ENCODE peak calls at places on chromosomes 5 and 9, in eight cellular contexts. P is neural progenitor cell; S is HuH-7; X is non-pigmented ciliary epithelial cell; R is tibial nerve; Y is activated CD4-positive, CD25-positive, alpha-beta regulatory T cell treated with anti-CD3 and anti-CD28 coated beads, Interleukin-2, amount 50 U/mL, for 72 hours; I is left colon; M is Right ventricle myocardium superior. L is an unnamed sample.

GRCh38 chr5:154541553-154541952 is 63.5 kb upstream of the HAND1 start:
- DNase-seq in P (no peak), S (no peak), X (no peak), R (no peak), Y (no peak), I (no peak), M (no peak), L (no peak)

GRCh38 chr9:6598249-6598725 is 47.2 kb downstream of the GLDC start:
- DNase-seq in P (no peak), S (no peak), X (no peak), R (no peak), Y (no peak), I (no peak), M (no peak), L (no peak)

GRCh38 chr5:75656311-75657003 is 45.2 kb downstream of the ANKDD1B start:
- DNase-seq in P (no peak), S (no peak), X (no peak), R (no peak), Y (no peak), I (no peak), M (peak; percentile 45), L (no peak)

GRCh38 chr5:134435525-134435924 is 23.8 kb upstream of the CDKN2AIPNL start:
- DNase-seq in P (no peak), S (no peak), X (no peak), R (no peak), Y (no peak), I (no peak), M (no peak), L (no peak)

GRCh38 chr9:6247266-6247665 is 31.7 kb downstream of the IL33 start:
- DNase-seq in P (no peak), S (no peak), X (no peak), R (no peak), Y (no peak), I (no peak), M (no peak), L (no peak)

GRCh38 chr5:7878381-7878873 is 9.5 kb downstream of the MTRR start:
- DNase-seq in P (no peak), S (no peak), X (no peak), R (no peak), Y (no peak), I (no peak), M (no peak), L (no peak)

GRCh38 chr5:59152701-59153245 is 569.9 kb downstream of the RAB3C start:
- DNase-seq in P (no peak), S (no peak), X (no peak), R (no peak), Y (no peak), I (no peak), M (no peak), L (no peak)

GRCh38 chr5:74272019-74272775 is 368.3 kb downstream of the ENC1 start:
- DNase-seq in P (no peak), S (no peak), X (peak; percentile 40), R (no peak), Y (no peak), I (no peak), M (no peak), L (no peak)

GRCh38 chr5:179765400-179765799 is 28.4 kb upstream of the LTC4S start:
- DNase-seq in P (no peak), S (no peak), X (peak; percentile 69), R (peak; percentile 15), Y (no peak), I (no peak), M (peak; percentile 69), L (no peak)

GRCh38 chr5:111494350-111494999 is 17.9 kb downstream of the STARD4 start:
- DNase-seq in P (no peak), S (no peak), X (no peak), R (no peak), Y (no peak), I (no peak), M (no peak), L (no peak)

GRCh38 chr9:8733096-8733954 is 933.7 kb upstream of the DMAC1 start:
- DNase-seq in P (peak; percentile 94), S (no peak), X (no peak), R (no peak), Y (no peak), I (no peak), M (peak; percentile 68), L (no peak)

GRCh38 chr5:179730356-179730755 is 2.3 kb upstream of the MAML1 start:
- DNase-seq in P (no peak), S (no peak), X (no peak), R (no peak), Y (no peak), I (no peak), M (no peak), L (no peak)

GRCh38 chr5:110517396-110517795 is 209.1 kb downstream of the TMEM232 start:
- DNase-seq in P (peak; percentile 64), S (no peak), X (no peak), R (no peak), Y (no peak), I (no peak), M (no peak), L (no peak)

GRCh38 chr9:88533951-88534455 is 975 bp upstream of the NXNL2 start:
- DNase-seq in P (peak; percentile 38), S (no peak), X (no peak), R (no peak), Y (no peak), I (peak; percentile 20), M (peak; percentile 49), L (no peak)

GRCh38 chr5:9239071-9239470 is 306.8 kb downstream of the SEMA5A start:
- DNase-seq in P (no peak), S (no peak), X (no peak), R (no peak), Y (no peak), I (no peak), M (no peak), L (no peak)

GRCh38 chr9:95552814-95553546 is 36.2 kb upstream of the PTCH1 start:
- DNase-seq in P (peak; percentile 62), S (no peak), X (no peak), R (peak; percentile 46), Y (no peak), I (no peak), M (peak; percentile 71), L (no peak)

GRCh38 chr5:9156282-9156681 is 389.6 kb downstream of the SEMA5A start:
- DNase-seq in P (peak; percentile 74), S (peak; percentile 1), X (no peak), R (no peak), Y (no peak), I (peak; percentile 14), M (no peak), L (no peak)

GRCh38 chr9:33676746-33677505 is 118.4 kb upstream of the PRSS3 start:
- DNase-seq in P (peak; percentile 76), S (peak; percentile 12), X (no peak), R (no peak), Y (peak; percentile 32), I (peak; percentile 22), M (peak; percentile 44), L (no peak)

GRCh38 chr9:38119570-38119969 is 50.5 kb upstream of the SHB start:
- DNase-seq in P (no peak), S (no peak), X (no peak), R (no peak), Y (no peak), I (no peak), M (no peak), L (no peak)

GRCh38 chr5:145072880-145073279 is 762.3 kb downstream of the PRELID2 start:
- DNase-seq in P (peak; percentile 74), S (no peak), X (no peak), R (no peak), Y (no peak), I (no peak), M (no peak), L (no peak)

GRCh38 chr9:89622933-89623861 is 18.4 kb downstream of the GADD45G start:
- DNase-seq in P (peak; percentile 52), S (no peak), X (no peak), R (no peak), Y (no peak), I (no peak), M (peak; percentile 67), L (no peak)

GRCh38 chr9:80146466-80146865 is 574.7 kb downstream of the TLE4 start:
- DNase-seq in P (peak; percentile 35), S (no peak), X (no peak), R (no peak), Y (no peak), I (no peak), M (no peak), L (no peak)

GRCh38 chr5:135232958-135233357 is 166.1 kb downstream of the MACROH2A1 start:
- DNase-seq in P (no peak), S (no peak), X (no peak), R (no peak), Y (no peak), I (no peak), M (no peak), L (no peak)

GRCh38 chr9:128215491-128216404 is 12.6 kb downstream of the DNM1 start:
- DNase-seq in P (no peak), S (no peak), X (peak; percentile 22), R (no peak), Y (no peak), I (no peak), M (no peak), L (no peak)

GRCh38 chr5:111072949-111073682 is 1.6 kb downstream of the TSLP start:
- DNase-seq in P (peak; percentile 74), S (peak; percentile 18), X (no peak), R (no peak), Y (peak; percentile 46), I (peak; percentile 57), M (peak; percentile 81), L (no peak)

GRCh38 chr5:120464627-120465280 is 654 bp downstream of the PRR16 start:
- DNase-seq in P (peak; percentile 41), S (peak; percentile 22), X (no peak), R (no peak), Y (no peak), I (peak; percentile 12), M (peak; percentile 67), L (no peak)

GRCh38 chr9:133613396-133613795 is 4.2 kb upstream of the FAM163B start:
- DNase-seq in P (no peak), S (no peak), X (no peak), R (no peak), Y (no peak), I (no peak), M (no peak), L (no peak)

GRCh38 chr5:5544094-5544663 is 121.7 kb downstream of the ICE1 start:
- DNase-seq in P (no peak), S (no peak), X (no peak), R (no peak), Y (no peak), I (no peak), M (no peak), L (no peak)

GRCh38 chr5:36573441-36573840 is 33.0 kb upstream of the SLC1A3 start:
- DNase-seq in P (no peak), S (no peak), X (peak; percentile 85), R (no peak), Y (no peak), I (no peak), M (no peak), L (no peak)

GRCh38 chr9:83701769-83702168 is 6.0 kb downstream of the UBQLN1 start:
- DNase-seq in P (no peak), S (no peak), X (peak; percentile 73), R (no peak), Y (no peak), I (no peak), M (no peak), L (no peak)

GRCh38 chr9:83280259-83280658 is 217.3 kb upstream of the RASEF start:
- DNase-seq in P (no peak), S (no peak), X (no peak), R (no peak), Y (no peak), I (no peak), M (no peak), L (no peak)

GRCh38 chr5:74947961-74948613 is 81.9 kb upstream of the FAM169A start:
- DNase-seq in P (no peak), S (no peak), X (no peak), R (no peak), Y (no peak), I (no peak), M (no peak), L (no peak)

GRCh38 chr9:115757461-115757860 is 396.1 kb upstream of the PAPPA start:
- DNase-seq in P (no peak), S (no peak), X (no peak), R (no peak), Y (no peak), I (no peak), M (no peak), L (no peak)

GRCh38 chr5:162209005-162209605 is 141.5 kb downstream of the GABRG2 start:
- DNase-seq in P (peak; percentile 81), S (peak; percentile 28), X (no peak), R (no peak), Y (no peak), I (peak; percentile 42), M (no peak), L (no peak)